ENCODE peak calls at places on chromosomes 1 and 21, in eight cellular contexts. D is HCT116, G is hippocampal formation, H is uterus, N is NCI-H446 treated with DMSO at 0.1 percent for 48 hours, U is fibroblast of the aortic adventitia, M is SHP77, Y is GM13976. C is an unnamed sample.

GRCh38 chr1:229248821-229249817 is 21.8 kb upstream of the RAB4A start:
- DNase-seq in M (no peak), H (no peak), U (no peak), D (no peak), Y (no peak), G (no peak), N (no peak), C (no peak)

GRCh38 chr1:74570797-74571492 is 58.5 kb upstream of the LRRC53 start:
- DNase-seq in G (no peak), M (peak; percentile 17), D (no peak), Y (no peak), N (no peak), H (no peak), U (no peak), C (no peak)

GRCh38 chr1:199733125-199733524 is 294.4 kb upstream of the NR5A2 start:
- DNase-seq in M (no peak), U (peak; percentile 22), G (no peak), D (no peak), Y (no peak), N (no peak), H (no peak), C (peak; percentile 57)

GRCh38 chr1:68269637-68270430 is 37.5 kb upstream of the WLS start:
- DNase-seq in N (no peak), M (no peak), G (no peak), U (peak; percentile 25), Y (no peak), D (peak; percentile 33), H (no peak), C (peak; percentile 76)

GRCh38 chr1:53295295-53295694 is 32.6 kb downstream of the LRP8 start:
- DNase-seq in N (no peak), H (no peak), U (peak; percentile 35), Y (no peak), D (no peak), M (no peak), G (no peak), C (no peak)

GRCh38 chr21:38925923-38926322 is 120.2 kb downstream of the ETS2 start:
- DNase-seq in U (peak; percentile 95), N (no peak), D (no peak), H (peak; percentile 80), G (no peak), M (no peak), Y (no peak), C (peak; percentile 83)

GRCh38 chr1:35454616-35455015 is 102.6 kb downstream of the KIAA0319L start:
- DNase-seq in N (no peak), G (no peak), D (no peak), M (no peak), U (peak; percentile 88), Y (no peak), H (no peak), C (peak; percentile 75)

GRCh38 chr21:31772674-31773555 is 41.0 kb upstream of the SCAF4 start:
- DNase-seq in U (no peak), H (no peak), M (no peak), N (no peak), D (no peak), Y (peak; percentile 66), G (no peak), C (no peak)

GRCh38 chr21:41642399-41642798 is 124.5 kb downstream of the RIPK4 start:
- DNase-seq in N (no peak), U (peak; percentile 53), Y (no peak), H (no peak), M (no peak), D (no peak), G (no peak), C (no peak)

GRCh38 chr1:57719274-57719673 is 295.4 kb upstream of the DAB1 start:
- DNase-seq in G (no peak), N (no peak), Y (no peak), U (no peak), D (no peak), M (no peak), H (no peak), C (no peak)

GRCh38 chr1:45490623-45491463 is at the start of gene TESK2:
- DNase-seq in Y (peak; percentile 95), M (peak; percentile 99), H (peak; percentile 98), D (peak; percentile 100), G (peak; percentile 99), U (peak; percentile 100), N (peak; percentile 96), C (peak; percentile 100)

GRCh38 chr1:44084998-44085675 is 33.5 kb upstream of the KLF17 start:
- DNase-seq in U (peak; percentile 89), Y (no peak), N (no peak), M (no peak), D (peak; percentile 16), H (no peak), G (no peak), C (peak; percentile 72)

GRCh38 chr1:50774759-50775351 is 185.2 kb downstream of the FAF1 start:
- DNase-seq in G (no peak), M (peak; percentile 70), D (peak; percentile 48), H (no peak), U (peak; percentile 83), Y (peak; percentile 31), N (peak; percentile 44), C (peak; percentile 65)

GRCh38 chr1:21217812-21218596 is 41.3 kb upstream of the EIF4G3 start:
- DNase-seq in D (no peak), N (no peak), G (no peak), H (no peak), M (no peak), U (peak; percentile 9), Y (peak; percentile 62), C (no peak)